ENCODE peak calls at places on chromosomes 6 and 20, in eight cellular contexts. P, L, N, M, D, Z, E and S are unnamed samples.

GRCh38 chr20:49394264-49394663 is 88.2 kb downstream of the KCNB1 start:
- DNase-seq in P (no peak), L (no peak), N (no peak), M (no peak), D (no peak), Z (no peak), E (no peak), S (no peak)

GRCh38 chr20:56582557-56582956 is 46.5 kb upstream of the TFAP2C start:
- DNase-seq in P (no peak), L (no peak), N (no peak), M (no peak), D (no peak), Z (no peak), E (no peak), S (no peak)

GRCh38 chr6:42136508-42137191 is 5.8 kb downstream of the C6orf132 start:
- DNase-seq in P (no peak), L (no peak), N (peak), M (no peak), D (no peak), Z (peak), E (no peak), S (no peak)

GRCh38 chr6:157602521-157603288 is 220.3 kb upstream of the SNX9 start:
- DNase-seq in P (no peak), L (no peak), N (no peak), M (no peak), D (no peak), Z (no peak), E (no peak), S (no peak)

GRCh38 chr6:29745386-29745785 is 22.2 kb downstream of the HLA-F start:
- DNase-seq in P (no peak), L (no peak), N (no peak), M (no peak), D (no peak), Z (no peak), E (no peak), S (no peak)

GRCh38 chr20:64105846-64106434 is 1.4 kb downstream of the NPBWR2 start:
- DNase-seq in P (no peak), L (no peak), N (no peak), M (no peak), D (no peak), Z (no peak), E (peak), S (no peak)

GRCh38 chr6:32194825-32195651 is 2.6 kb upstream of the GPSM3 start:
- DNase-seq in P (peak), L (peak), N (peak), M (no peak), D (no peak), Z (peak), E (no peak), S (no peak)

GRCh38 chr20:53124075-53124532 is 151.9 kb downstream of the TSHZ2 start:
- DNase-seq in P (no peak), L (no peak), N (no peak), M (no peak), D (no peak), Z (no peak), E (no peak), S (no peak)

GRCh38 chr6:27441001-27441400 is 31.9 kb downstream of the ZNF184 start:
- DNase-seq in P (no peak), L (no peak), N (no peak), M (no peak), D (no peak), Z (no peak), E (no peak), S (no peak)